ENCODE peak calls at places on chromosome 9, in four cellular contexts. One of them, this sample, is unnamed.

GRCh38 chr9:35162605-35163315 is 951 bp downstream of the UNC13B start:
- DNase-seq in H1: no peak
- DNase-seq in K562: no peak
- DNase-seq in HepG2: no peak
- DNase-seq in this sample: no peak

GRCh38 chr9:100601216-100601615 is 23.3 kb downstream of the CAVIN4 start:
- DNase-seq in H1: peak
- DNase-seq in K562: peak
- DNase-seq in HepG2: peak
- DNase-seq in this sample: peak

GRCh38 chr9:98108540-98109031 is 10.4 kb downstream of the TRIM14 start:
- DNase-seq in H1: no peak
- DNase-seq in K562: no peak
- DNase-seq in HepG2: no peak
- DNase-seq in this sample: no peak

GRCh38 chr9:28435456-28435855 is 862.2 kb upstream of the C9orf72 start:
- DNase-seq in HepG2: no peak
- DNase-seq in H1: no peak
- DNase-seq in K562: no peak
- DNase-seq in this sample: no peak

GRCh38 chr9:105297442-105298097 is 53.1 kb downstream of the SLC44A1 start:
- DNase-seq in K562: no peak
- DNase-seq in H1: no peak
- DNase-seq in HepG2: no peak
- DNase-seq in this sample: no peak

GRCh38 chr9:121362813-121363585 is 7.1 kb downstream of the STOM start:
- DNase-seq in K562: no peak
- DNase-seq in H1: no peak
- DNase-seq in HepG2: no peak
- DNase-seq in this sample: no peak

GRCh38 chr9:133990366-133991210 is 1.5 kb downstream of the VAV2 start:
- DNase-seq in HepG2: peak
- DNase-seq in K562: no peak
- DNase-seq in H1: no peak
- DNase-seq in this sample: peak

GRCh38 chr9:113677057-113677456 is 199.1 kb upstream of the ZNF618 start:
- DNase-seq in H1: no peak
- DNase-seq in K562: no peak
- DNase-seq in HepG2: no peak
- DNase-seq in this sample: no peak

GRCh38 chr9:123860603-123861002 is 69.3 kb downstream of the DENND1A start:
- DNase-seq in H1: no peak
- DNase-seq in K562: no peak
- DNase-seq in HepG2: no peak
- DNase-seq in this sample: no peak

GRCh38 chr9:91896513-91897121 is 53.4 kb downstream of the ROR2 start:
- DNase-seq in H1: no peak
- DNase-seq in HepG2: no peak
- DNase-seq in K562: peak
- DNase-seq in this sample: no peak

GRCh38 chr9:135083241-135083810 is 4.1 kb upstream of the OLFM1 start:
- DNase-seq in H1: no peak
- DNase-seq in K562: no peak
- DNase-seq in HepG2: no peak
- DNase-seq in this sample: no peak

GRCh38 chr9:136495401-136495800 is 12.6 kb upstream of the SEC16A start:
- DNase-seq in HepG2: no peak
- DNase-seq in H1: no peak
- DNase-seq in K562: no peak
- DNase-seq in this sample: no peak

GRCh38 chr9:136493567-136493971 is 10.7 kb upstream of the SEC16A start:
- DNase-seq in H1: no peak
- DNase-seq in K562: no peak
- DNase-seq in HepG2: no peak
- DNase-seq in this sample: no peak

GRCh38 chr9:136494531-136495215 is 11.8 kb upstream of the SEC16A start:
- DNase-seq in H1: no peak
- DNase-seq in HepG2: no peak
- DNase-seq in K562: no peak
- DNase-seq in this sample: no peak

GRCh38 chr9:136494012-136494411 is 11.2 kb upstream of the SEC16A start:
- DNase-seq in H1: no peak
- DNase-seq in K562: no peak
- DNase-seq in HepG2: no peak
- DNase-seq in this sample: no peak

GRCh38 chr9:136492978-136493522 is 10.2 kb upstream of the SEC16A start:
- DNase-seq in H1: no peak
- DNase-seq in K562: no peak
- DNase-seq in HepG2: no peak
- DNase-seq in this sample: no peak
- H3K4me3 ChIP-seq in H1: no peak
- H3K4me3 ChIP-seq in K562: no peak
- H3K4me3 ChIP-seq in HepG2: no peak
- H3K4me3 ChIP-seq in this sample: no peak

GRCh38 chr9:136273244-136273865 is 27.7 kb upstream of the QSOX2 start:
- DNase-seq in HepG2: no peak
- DNase-seq in H1: no peak
- DNase-seq in K562: no peak
- DNase-seq in this sample: no peak

GRCh38 chr9:136275655-136276429 is 28.1 kb downstream of the CCDC187 start:
- DNase-seq in K562: no peak
- DNase-seq in HepG2: peak
- DNase-seq in H1: no peak
- DNase-seq in this sample: no peak

GRCh38 chr9:136274786-136275654 is 28.9 kb downstream of the CCDC187 start:
- DNase-seq in HepG2: no peak
- DNase-seq in H1: no peak
- DNase-seq in K562: no peak
- DNase-seq in this sample: no peak

GRCh38 chr9:136276716-136277115 is 27.2 kb downstream of the CCDC187 start:
- DNase-seq in K562: no peak
- DNase-seq in HepG2: no peak
- DNase-seq in H1: no peak
- DNase-seq in this sample: no peak

GRCh38 chr9:136273921-136274785 is 28.5 kb upstream of the QSOX2 start:
- DNase-seq in H1: no peak
- DNase-seq in K562: no peak
- DNase-seq in HepG2: no peak
- DNase-seq in this sample: no peak
- TF ChIP-seq ATF3 in H1: no peak
- TF ChIP-seq ATF3 in K562: no peak
- TF ChIP-seq ATF3 in HepG2: no peak
- TF ChIP-seq ATF3 in this sample: no peak

DNA sequence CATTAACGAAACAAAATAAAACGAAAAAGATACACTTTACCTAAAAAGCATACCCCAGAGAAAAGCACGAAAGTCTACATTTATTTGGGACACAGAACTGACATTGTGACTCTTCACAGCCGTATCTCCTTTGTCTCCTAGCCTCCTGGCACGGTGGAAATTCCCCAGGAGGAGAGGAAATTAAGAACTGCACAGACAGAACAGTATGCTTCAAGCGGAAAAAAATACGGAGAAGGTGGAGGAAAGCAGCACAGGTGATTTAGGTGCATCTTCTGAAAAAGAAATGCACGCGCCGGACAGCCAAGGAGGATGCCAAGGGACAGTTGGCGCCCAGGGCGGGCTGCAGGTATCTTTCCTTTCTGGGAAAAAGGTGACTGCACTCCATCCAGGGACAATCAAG is 32.0 kb downstream of the DDX31 start:
- DNase-seq in K562: no peak
- DNase-seq in HepG2: no peak
- DNase-seq in H1: no peak
- DNase-seq in this sample: no peak
- TF ChIP-seq FOSL1 in K562: no peak
- TF ChIP-seq FOSL1 in HepG2: no peak
- TF ChIP-seq FOSL1 in H1: no peak
- TF ChIP-seq FOSL1 in this sample: no peak

GRCh38 chr9:96138616-96139015 is 163.4 kb downstream of the HSD17B3 start:
- DNase-seq in H1: no peak
- DNase-seq in HepG2: no peak
- DNase-seq in K562: no peak
- DNase-seq in this sample: no peak

GRCh38 chr9:96136992-96137665 is 164.8 kb downstream of the HSD17B3 start:
- DNase-seq in HepG2: no peak
- DNase-seq in H1: no peak
- DNase-seq in K562: no peak
- DNase-seq in this sample: no peak

GRCh38 chr9:96139592-96140251 is 162.3 kb downstream of the HSD17B3 start:
- DNase-seq in H1: no peak
- DNase-seq in HepG2: no peak
- DNase-seq in K562: no peak
- DNase-seq in this sample: no peak

GRCh38 chr9:96135904-96136303 is 166.1 kb downstream of the HSD17B3 start:
- DNase-seq in HepG2: no peak
- DNase-seq in K562: no peak
- DNase-seq in H1: no peak
- DNase-seq in this sample: no peak

GRCh38 chr9:96137666-96138429 is 164.1 kb downstream of the HSD17B3 start:
- DNase-seq in H1: no peak
- DNase-seq in K562: no peak
- DNase-seq in HepG2: no peak
- DNase-seq in this sample: no peak
- H3K4me3 ChIP-seq in H1: no peak
- H3K4me3 ChIP-seq in K562: no peak
- H3K4me3 ChIP-seq in HepG2: peak
- H3K4me3 ChIP-seq in this sample: no peak

GRCh38 chr9:125966456-125966855 is 219.3 kb downstream of the PBX3 start:
- DNase-seq in H1: no peak
- DNase-seq in HepG2: no peak
- DNase-seq in K562: no peak
- DNase-seq in this sample: no peak

GRCh38 chr9:125966959-125967711 is 220.0 kb downstream of the PBX3 start:
- DNase-seq in HepG2: no peak
- DNase-seq in K562: no peak
- DNase-seq in H1: peak
- DNase-seq in this sample: no peak

GRCh38 chr9:125963932-125964331 is 216.8 kb downstream of the PBX3 start:
- DNase-seq in K562: no peak
- DNase-seq in H1: no peak
- DNase-seq in HepG2: no peak
- DNase-seq in this sample: no peak

GRCh38 chr9:125965421-125965820 is 218.2 kb downstream of the PBX3 start:
- DNase-seq in K562: no peak
- DNase-seq in HepG2: no peak
- DNase-seq in H1: no peak
- DNase-seq in this sample: no peak

GRCh38 chr9:125964702-125965225 is 217.6 kb downstream of the PBX3 start:
- DNase-seq in H1: no peak
- DNase-seq in HepG2: no peak
- DNase-seq in K562: no peak
- DNase-seq in this sample: no peak
- TF ChIP-seq ATF3 in H1: no peak
- TF ChIP-seq ATF3 in HepG2: no peak
- TF ChIP-seq ATF3 in K562: no peak
- TF ChIP-seq ATF3 in this sample: no peak

GRCh38 chr9:131478911-131479310 is 23.8 kb upstream of the POMT1 start:
- DNase-seq in K562: no peak
- DNase-seq in HepG2: no peak
- DNase-seq in H1: no peak
- DNase-seq in this sample: no peak

GRCh38 chr9:131481441-131482342 is 21.0 kb upstream of the POMT1 start:
- DNase-seq in H1: no peak
- DNase-seq in HepG2: no peak
- DNase-seq in K562: no peak
- DNase-seq in this sample: no peak

GRCh38 chr9:131482343-131483006 is 20.2 kb upstream of the POMT1 start:
- DNase-seq in H1: no peak
- DNase-seq in K562: no peak
- DNase-seq in HepG2: no peak
- DNase-seq in this sample: no peak

GRCh38 chr9:131478421-131478868 is 24.3 kb upstream of the POMT1 start:
- DNase-seq in K562: peak
- DNase-seq in H1: peak
- DNase-seq in HepG2: peak
- DNase-seq in this sample: peak

GRCh38 chr9:131480258-131480657 is 22.5 kb upstream of the POMT1 start:
- DNase-seq in K562: no peak
- DNase-seq in HepG2: no peak
- DNase-seq in H1: no peak
- DNase-seq in this sample: no peak
- TF ChIP-seq FOSL1 in K562: no peak
- TF ChIP-seq FOSL1 in HepG2: no peak
- TF ChIP-seq FOSL1 in H1: no peak
- TF ChIP-seq FOSL1 in this sample: peak

This sample was measured in HCT116.